ENCODE peak calls at places on chromosomes 12 and 14, in eight cellular contexts. C, R, X, P, H, Y, Z and G are unnamed samples.

GRCh38 chr12:116773276-116773731 is 35.2 kb downstream of the RNFT2 start:
- DNase-seq in C (peak; percentile 13), R (peak; percentile 19), X (no peak), P (no peak), H (no peak), Y (no peak), Z (no peak), G (no peak)

GRCh38 chr14:86788229-86788628 is 1204.8 kb downstream of the GALC start:
- DNase-seq in C (peak; percentile 5), R (no peak), X (no peak), P (no peak), H (no peak), Y (no peak), Z (no peak), G (no peak)

GRCh38 chr14:94441130-94441529 is 11.5 kb downstream of the SERPINA11 start:
- DNase-seq in C (no peak), R (no peak), X (no peak), P (no peak), H (no peak), Y (no peak), Z (no peak), G (no peak)

GRCh38 chr12:57829025-57829777 is 10.7 kb upstream of the AVIL start:
- DNase-seq in C (no peak), R (no peak), X (no peak), P (no peak), H (no peak), Y (no peak), Z (no peak), G (no peak)

GRCh38 chr12:42684171-42685071 is 94.9 kb upstream of the PRICKLE1 start:
- DNase-seq in C (peak; percentile 26), R (no peak), X (no peak), P (no peak), H (no peak), Y (no peak), Z (no peak), G (no peak)

GRCh38 chr14:50453869-50454268 is 57.2 kb upstream of the CDKL1 start:
- DNase-seq in C (no peak), R (no peak), X (no peak), P (no peak), H (no peak), Y (no peak), Z (no peak), G (no peak)

GRCh38 chr12:113961921-113962710 is 4.0 kb downstream of the RBM19 start:
- DNase-seq in C (peak; percentile 89), R (no peak), X (peak; percentile 7), P (peak; percentile 35), H (peak; percentile 21), Y (no peak), Z (no peak), G (no peak)

GRCh38 chr12:109818900-109819500 is 14.2 kb downstream of the TRPV4 start:
- DNase-seq in C (peak; percentile 28), R (no peak), X (no peak), P (no peak), H (no peak), Y (no peak), Z (no peak), G (no peak)

GRCh38 chr12:103647267-103647666 is 60.2 kb downstream of the STAB2 start:
- DNase-seq in C (peak; percentile 74), R (no peak), X (no peak), P (no peak), H (no peak), Y (no peak), Z (no peak), G (no peak)

GRCh38 chr14:68377459-68377858 is 415.4 kb downstream of the ZFP36L1 start:
- DNase-seq in C (no peak), R (peak; percentile 60), X (no peak), P (no peak), H (no peak), Y (peak; percentile 67), Z (no peak), G (peak; percentile 19)

GRCh38 chr12:7123806-7124519 is 4.7 kb downstream of the RBP5 start:
- DNase-seq in C (no peak), R (peak; percentile 30), X (no peak), P (no peak), H (no peak), Y (no peak), Z (no peak), G (no peak)

GRCh38 chr14:58794993-58795762 is 157.4 kb downstream of the DACT1 start:
- DNase-seq in C (no peak), R (no peak), X (no peak), P (no peak), H (no peak), Y (no peak), Z (no peak), G (no peak)

GRCh38 chr12:128842579-128842978 is 10.7 kb upstream of the GLT1D1 start:
- DNase-seq in C (no peak), R (no peak), X (no peak), P (no peak), H (no peak), Y (no peak), Z (no peak), G (no peak)

GRCh38 chr12:108482717-108483212 is 32.3 kb upstream of the FICD start:
- DNase-seq in C (peak; percentile 26), R (peak; percentile 33), X (no peak), P (no peak), H (no peak), Y (no peak), Z (no peak), G (no peak)